ENCODE peak calls at places on chromosome 11, in four cellular contexts. D is GM12878, U is GM12891, T is K562. A is an unnamed sample.

GRCh38 chr11:7893792-7894191 is 37.3 kb downstream of the OR10A6 start:
- DNase-seq in D (no peak), U (no peak), T (no peak), A (no peak)

GRCh38 chr11:10398525-10398924 is 56.5 kb upstream of the AMPD3 start:
- DNase-seq in D (no peak), U (no peak), T (no peak), A (no peak)

GRCh38 chr11:26947904-26948639 is 45.8 kb upstream of the FIBIN start:
- DNase-seq in D (no peak), U (no peak), T (no peak), A (no peak)

GRCh38 chr11:129278586-129279319 is 86.6 kb upstream of the ARHGAP32 start:
- DNase-seq in D (no peak), U (peak), T (no peak), A (no peak)

GRCh38 chr11:61162092-61162935 is 1.1 kb upstream of the VPS37C start:
- DNase-seq in D (no peak), U (no peak), T (peak), A (peak)

GRCh38 chr11:67071420-67072284 is 15.0 kb downstream of the RHOD start:
- DNase-seq in D (no peak), U (peak), T (peak), A (peak)

GRCh38 chr11:27353593-27354358 is 9.2 kb downstream of the CCDC34 start:
- DNase-seq in D (no peak), U (no peak), T (no peak), A (no peak)

GRCh38 chr11:101334581-101334980 is 205.0 kb upstream of the PGR start:
- DNase-seq in D (no peak), U (no peak), T (no peak), A (no peak)

GRCh38 chr11:33802414-33802950 is 28.2 kb upstream of the FBXO3 start:
- DNase-seq in D (no peak), U (no peak), T (no peak), A (peak)

GRCh38 chr11:102611291-102611690 is 13.8 kb downstream of the MMP20 start:
- DNase-seq in D (no peak), U (no peak), T (no peak), A (no peak)

GRCh38 chr11:76721755-76722677 is 51.5 kb upstream of the LRRC32 start:
- DNase-seq in D (no peak), U (peak), T (peak), A (peak)

GRCh38 chr11:83655996-83656395 is 369.8 kb upstream of the CCDC90B start:
- DNase-seq in D (no peak), U (no peak), T (no peak), A (no peak)

GRCh38 chr11:727859-728748 is 19.2 kb upstream of the TALDO1 start:
- DNase-seq in D (no peak), U (peak), T (peak), A (peak)

GRCh38 chr11:17986711-17987220 is 26.1 kb downstream of the SERGEF start:
- DNase-seq in D (no peak), U (no peak), T (no peak), A (no peak)

GRCh38 chr11:19163627-19164026 is 38.2 kb downstream of the CSRP3 start:
- DNase-seq in D (no peak), U (no peak), T (no peak), A (no peak)

GRCh38 chr11:114058026-114058706 is 1.3 kb upstream of the ZBTB16 start:
- DNase-seq in D (no peak), U (no peak), T (no peak), A (no peak)
- TF ChIP-seq SPI1 in D (no peak), U (no peak), T (no peak), A (no peak)

DNA sequence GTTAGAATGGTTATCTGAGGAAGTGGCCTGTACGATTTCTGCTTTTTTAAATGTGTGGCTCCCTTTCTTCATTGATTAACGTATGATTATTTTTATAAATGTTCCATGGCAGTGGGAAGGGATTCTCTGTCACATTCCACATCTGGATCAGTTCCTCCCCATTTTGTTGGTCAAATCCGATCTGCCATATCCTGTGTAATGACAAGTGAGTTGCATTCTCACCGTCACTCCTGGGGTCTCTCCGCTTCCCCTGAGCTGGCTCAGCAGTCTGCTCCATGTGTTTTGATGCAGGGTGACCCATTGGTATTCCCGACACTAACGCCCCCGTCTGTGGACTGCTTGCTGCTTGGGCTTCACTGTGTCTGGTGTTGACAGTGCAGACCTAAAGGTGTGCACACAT is 20.4 kb downstream of the NEAT1 start:
- DNase-seq in D (no peak), U (no peak), T (no peak), A (no peak)
- TF ChIP-seq SPI1 in D (peak), U (peak), T (peak), A (no peak)

GRCh38 chr11:13280777-13281176 is 3.2 kb downstream of the BMAL1 start:
- DNase-seq in D (no peak), U (no peak), T (no peak), A (no peak)

GRCh38 chr11:13280323-13280722 is 2.7 kb downstream of the BMAL1 start:
- DNase-seq in D (no peak), U (no peak), T (no peak), A (no peak)

GRCh38 chr11:13278620-13279486 is 1.3 kb downstream of the BMAL1 start:
- DNase-seq in D (no peak), U (peak), T (no peak), A (no peak)

GRCh38 chr11:13277719-13278619 is at the start of gene BMAL1:
- DNase-seq in D (no peak), U (peak), T (no peak), A (peak)

DNA sequence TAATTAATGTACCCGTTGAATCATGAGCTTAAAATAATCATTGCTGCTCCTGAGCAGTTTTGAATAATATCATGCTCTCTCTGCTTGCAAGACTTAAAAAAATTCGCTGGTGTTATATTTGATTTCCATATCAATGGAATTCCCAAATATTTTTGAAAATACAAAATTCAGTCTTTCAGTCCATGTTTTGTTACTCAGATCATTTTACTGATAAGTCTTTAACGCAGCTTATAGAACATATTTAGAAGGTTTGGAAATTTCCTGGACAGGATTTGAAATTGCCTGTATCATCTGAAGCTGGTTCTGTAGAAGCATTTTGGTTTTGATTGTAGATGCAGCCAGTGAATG is 1.9 kb downstream of the BMAL1 start:
- DNase-seq in D (no peak), U (no peak), T (no peak), A (no peak)
- TF ChIP-seq SPI1 in D (no peak), U (no peak), T (no peak), A (no peak)

DNA sequence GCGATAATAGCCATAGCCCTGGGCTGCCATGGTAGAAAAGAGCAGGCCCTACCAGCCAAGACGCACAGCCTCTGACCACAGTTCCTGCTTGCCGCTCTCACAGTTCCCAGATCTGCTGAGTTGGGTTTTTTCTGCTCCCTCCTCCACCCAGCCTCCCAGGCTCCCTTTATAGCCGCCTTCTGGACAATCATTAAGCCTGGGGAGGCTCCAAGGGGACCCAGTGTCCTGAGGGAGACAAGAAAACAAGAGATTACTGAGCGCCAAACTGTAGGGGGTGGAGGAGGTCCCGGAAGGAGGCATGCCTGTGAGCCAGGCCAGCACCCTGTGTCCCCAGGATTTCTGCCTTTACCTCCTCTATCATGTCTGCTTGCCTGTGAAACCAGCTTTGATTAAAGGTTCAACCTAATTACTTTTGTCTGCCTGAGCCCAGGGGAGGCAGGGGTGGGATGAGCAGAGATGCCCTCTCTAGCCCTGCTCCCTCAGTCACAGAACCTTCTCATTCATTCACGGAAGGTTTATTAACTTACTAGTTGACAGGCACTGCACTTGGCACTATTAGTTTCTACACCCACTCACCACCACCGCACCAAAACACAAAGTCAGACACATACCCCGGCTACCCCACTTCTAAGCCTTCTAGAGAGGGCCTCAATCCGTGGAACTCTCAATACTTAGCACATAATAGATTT is 1.2 kb downstream of the SLC37A4 start:
- DNase-seq in D (no peak), U (no peak), T (peak), A (peak)
- TF ChIP-seq SPI1 in D (no peak), U (no peak), T (no peak), A (no peak)

GRCh38 chr11:13366266-13367026 is 88.9 kb downstream of the BMAL1 start:
- DNase-seq in D (no peak), U (no peak), T (no peak), A (no peak)
- TF ChIP-seq SPI1 in D (no peak), U (no peak), T (no peak), A (no peak)

GRCh38 chr11:11691296-11692141 is 69.7 kb upstream of the GALNT18 start:
- DNase-seq in D (no peak), U (no peak), T (no peak), A (no peak)
- TF ChIP-seq SPI1 in D (no peak), U (no peak), T (no peak), A (no peak)

GRCh38 chr11:111834432-111835163 is 36.8 kb downstream of the ALG9 start:
- DNase-seq in D (no peak), U (no peak), T (no peak), A (no peak)

GRCh38 chr11:111835665-111836064 is 35.7 kb downstream of the ALG9 start:
- DNase-seq in D (no peak), U (no peak), T (no peak), A (no peak)

GRCh38 chr11:111836766-111837165 is 34.6 kb downstream of the ALG9 start:
- DNase-seq in D (peak), U (no peak), T (no peak), A (no peak)

GRCh38 chr11:111836162-111836561 is 35.2 kb downstream of the ALG9 start:
- DNase-seq in D (no peak), U (no peak), T (no peak), A (no peak)

DNA sequence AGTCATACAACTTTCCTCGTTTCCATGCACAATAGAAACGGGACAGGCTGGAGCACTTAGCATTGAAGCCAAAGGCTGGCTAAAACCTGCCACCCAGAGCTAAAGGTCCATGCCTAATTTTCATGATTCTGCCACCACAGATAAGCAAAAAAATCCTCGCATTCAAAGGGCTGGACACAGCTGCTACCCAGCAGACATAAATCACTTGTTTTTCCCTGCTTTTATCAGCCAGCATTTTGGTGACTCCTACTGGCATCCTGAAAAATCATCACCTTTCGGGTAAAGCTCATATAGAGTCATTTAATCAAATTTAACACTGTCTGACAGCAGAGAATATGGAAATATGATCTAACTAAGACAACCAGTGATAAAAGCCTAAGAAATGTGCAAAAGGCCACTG is 37.9 kb downstream of the ALG9 start:
- DNase-seq in D (no peak), U (no peak), T (no peak), A (no peak)
- TF ChIP-seq SPI1 in D (no peak), U (no peak), T (no peak), A (no peak)

DNA sequence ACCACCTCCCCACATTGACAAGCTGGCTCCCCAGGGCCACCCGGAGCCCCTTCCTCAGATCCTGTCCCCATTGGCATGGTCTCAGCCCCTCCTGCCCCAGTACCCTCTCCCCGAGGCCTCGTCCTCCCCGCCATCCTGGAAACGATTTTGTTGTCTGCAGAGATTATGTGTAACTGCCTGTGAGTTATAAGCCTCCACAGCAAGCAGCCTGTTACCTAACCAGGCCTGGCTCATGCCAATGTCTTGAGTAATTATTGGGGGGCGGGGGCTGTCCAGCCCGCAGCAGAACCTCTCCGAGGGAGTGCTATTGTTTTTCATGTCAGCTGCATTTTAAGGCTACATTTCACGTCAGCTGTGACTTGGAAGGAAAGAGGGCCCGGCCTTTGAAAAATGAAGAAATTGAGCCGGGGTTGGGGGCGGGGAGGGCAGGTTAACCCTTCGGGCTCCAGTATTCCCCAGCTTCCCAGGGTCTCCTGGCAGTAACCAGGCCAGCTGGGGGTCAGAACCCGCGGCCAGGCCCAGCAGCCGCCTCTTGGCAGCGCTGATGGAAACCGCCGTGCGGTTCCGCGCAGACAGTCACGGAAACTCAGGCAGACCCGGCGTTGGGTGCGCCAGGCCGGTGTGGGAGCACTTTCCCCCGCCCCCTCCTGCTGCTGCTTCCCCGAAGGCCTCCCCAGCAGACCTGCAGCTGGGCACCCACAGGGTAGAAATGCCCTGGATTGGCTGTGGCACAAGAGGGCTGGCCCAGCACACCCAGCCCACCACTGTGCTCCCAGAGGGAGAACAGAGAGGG is 59.5 kb downstream of the CDKN1C start:
- DNase-seq in D (no peak), U (no peak), T (no peak), A (peak)
- TF ChIP-seq SPI1 in D (no peak), U (no peak), T (no peak), A (no peak)

DNA sequence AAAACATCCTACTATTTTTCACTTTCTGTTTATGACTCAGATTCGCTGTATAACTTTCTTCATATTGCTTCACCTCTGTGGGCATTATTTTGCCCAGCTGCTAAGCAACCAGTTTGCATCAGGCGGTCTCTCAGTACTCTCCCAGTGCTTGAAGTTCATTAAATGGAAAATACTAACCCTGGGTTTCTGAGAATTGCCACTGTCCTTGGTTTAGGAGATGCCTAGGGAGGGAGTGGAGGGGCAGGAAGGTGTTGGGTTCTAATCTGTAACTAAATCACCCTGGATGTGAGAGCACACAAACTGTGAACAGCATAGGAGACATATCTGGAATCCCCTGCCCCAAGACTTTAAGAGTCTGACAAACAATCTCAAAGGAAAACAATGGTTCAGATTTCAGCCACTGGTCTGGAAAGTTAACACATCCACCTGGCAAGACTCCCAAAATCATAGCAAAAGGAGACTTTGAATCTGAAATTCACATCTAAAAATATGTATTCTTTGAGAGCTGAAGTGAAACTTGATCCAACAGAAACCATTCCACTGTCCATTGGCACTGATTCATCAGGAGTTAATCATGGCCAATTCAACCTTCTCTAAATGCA is 540.0 kb downstream of the SOX6 start:
- DNase-seq in D (no peak), U (no peak), T (no peak), A (no peak)
- TF ChIP-seq SPI1 in D (no peak), U (no peak), T (no peak), A (no peak)

A was measured in HL-60.